ENCODE peak calls at places on chromosomes 5 and 9, in eight cellular contexts. J is Peyer's patch, B is Calu3, O is WTC11, U is AG10803, Y is kidney, S is gastrocnemius medialis, A is foreskin fibroblast. K is an unnamed sample.
A peak's percentile ranks its signal among the peaks of the same experiment; 100 is the strongest.

GRCh38 chr5:73066466-73066865 is 53.9 kb upstream of the TMEM171 start:
- DNase-seq in J (no peak), B (no peak), O (no peak), U (peak; percentile 82), Y (no peak), S (no peak), A (peak; percentile 86), K (no peak)

GRCh38 chr5:36724429-36725332 is 118.3 kb downstream of the SLC1A3 start:
- DNase-seq in J (peak; percentile 53), B (no peak), O (no peak), U (no peak), Y (no peak), S (no peak), A (no peak), K (peak; percentile 84)

GRCh38 chr5:96863949-96864649 is 12.2 kb upstream of the ERAP2 start:
- DNase-seq in J (no peak), B (no peak), O (no peak), U (no peak), Y (no peak), S (no peak), A (no peak), K (no peak)

GRCh38 chr5:12022444-12022843 is 118.2 kb upstream of the CTNND2 start:
- DNase-seq in J (no peak), B (no peak), O (no peak), U (no peak), Y (no peak), S (no peak), A (no peak), K (no peak)

GRCh38 chr5:160262665-160263064 is 33.4 kb downstream of the FABP6 start:
- DNase-seq in J (no peak), B (no peak), O (no peak), U (peak; percentile 17), Y (no peak), S (no peak), A (peak; percentile 30), K (no peak)

GRCh38 chr9:136621019-136621733 is 41.5 kb upstream of the EGFL7 start:
- DNase-seq in J (no peak), B (no peak), O (no peak), U (no peak), Y (no peak), S (no peak), A (peak; percentile 32), K (no peak)

GRCh38 chr5:172452398-172453205 is 1.7 kb downstream of the SH3PXD2B start:
- DNase-seq in J (no peak), B (peak; percentile 30), O (no peak), U (peak; percentile 71), Y (no peak), S (no peak), A (peak; percentile 84), K (no peak)

GRCh38 chr5:81081461-81081835 is 121.3 kb downstream of the RASGRF2 start:
- DNase-seq in J (no peak), B (no peak), O (no peak), U (no peak), Y (no peak), S (no peak), A (peak; percentile 59), K (no peak)

GRCh38 chr5:16690243-16690839 is 73.5 kb upstream of the RETREG1 start:
- DNase-seq in J (no peak), B (peak; percentile 73), O (peak; percentile 56), U (peak; percentile 40), Y (no peak), S (no peak), A (peak; percentile 73), K (no peak)

GRCh38 chr5:154901276-154901675 is 36.7 kb downstream of the GEMIN5 start:
- DNase-seq in J (no peak), B (no peak), O (no peak), U (peak; percentile 48), Y (no peak), S (no peak), A (peak; percentile 89), K (no peak)

GRCh38 chr9:129719135-129719534 is 33.7 kb downstream of the PTGES start:
- DNase-seq in J (no peak), B (no peak), O (peak; percentile 83), U (no peak), Y (no peak), S (no peak), A (no peak), K (no peak)

GRCh38 chr5:10352404-10353240 is 873 bp upstream of the MARCHF6 start:
- DNase-seq in J (no peak), B (no peak), O (no peak), U (no peak), Y (no peak), S (peak; percentile 31), A (peak; percentile 53), K (no peak)

GRCh38 chr5:2863675-2864433 is 112.4 kb upstream of the IRX2 start:
- DNase-seq in J (no peak), B (no peak), O (no peak), U (no peak), Y (no peak), S (no peak), A (no peak), K (no peak)

GRCh38 chr5:132025403-132025971 is 14.0 kb upstream of the ACSL6 start:
- DNase-seq in J (no peak), B (no peak), O (no peak), U (no peak), Y (peak; percentile 28), S (no peak), A (no peak), K (no peak)

GRCh38 chr5:67301285-67301904 is 104.8 kb upstream of the CD180 start:
- DNase-seq in J (no peak), B (peak; percentile 32), O (no peak), U (peak; percentile 93), Y (peak; percentile 83), S (peak; percentile 62), A (peak; percentile 95), K (peak; percentile 63)

GRCh38 chr5:72587909-72588308 is 80.7 kb upstream of the ZNF366 start:
- DNase-seq in J (no peak), B (no peak), O (no peak), U (no peak), Y (no peak), S (no peak), A (no peak), K (no peak)

GRCh38 chr9:95491543-95492330 is 25.0 kb downstream of the PTCH1 start:
- DNase-seq in J (no peak), B (no peak), O (no peak), U (no peak), Y (no peak), S (no peak), A (no peak), K (no peak)

GRCh38 chr5:158644301-158644700 is 455.4 kb downstream of the EBF1 start:
- DNase-seq in J (no peak), B (no peak), O (no peak), U (no peak), Y (no peak), S (no peak), A (peak; percentile 53), K (no peak)

GRCh38 chr5:34488984-34489383 is 167.1 kb upstream of the RAI14 start:
- DNase-seq in J (no peak), B (no peak), O (no peak), U (no peak), Y (no peak), S (no peak), A (no peak), K (no peak)

GRCh38 chr9:93645149-93645889 is 68.9 kb downstream of the PHF2 start:
- DNase-seq in J (peak; percentile 27), B (no peak), O (no peak), U (no peak), Y (peak; percentile 66), S (no peak), A (no peak), K (no peak)

GRCh38 chr9:11457809-11458785 is 845.3 kb upstream of the PTPRD start:
- DNase-seq in J (no peak), B (no peak), O (peak; percentile 38), U (no peak), Y (no peak), S (no peak), A (peak; percentile 2), K (no peak)

GRCh38 chr5:41796061-41796460 is 74.2 kb downstream of the OXCT1 start:
- DNase-seq in J (no peak), B (no peak), O (no peak), U (no peak), Y (no peak), S (no peak), A (peak; percentile 26), K (no peak)

GRCh38 chr5:147057051-147057450 is 177.8 kb upstream of the STK32A start:
- DNase-seq in J (no peak), B (no peak), O (no peak), U (no peak), Y (no peak), S (no peak), A (no peak), K (no peak)

GRCh38 chr5:136802382-136802781 is 437.0 kb upstream of the TRPC7 start:
- DNase-seq in J (no peak), B (peak; percentile 44), O (no peak), U (peak; percentile 43), Y (no peak), S (no peak), A (peak; percentile 61), K (no peak)
- TF ChIP-seq CTCF in J (no peak), B (no peak), O (no peak), U (peak; percentile 59), Y (peak; percentile 14), S (no peak), A (peak; percentile 33), K (no peak)

GRCh38 chr5:143634689-143635088 is 177.3 kb upstream of the HMHB1 start:
- DNase-seq in J (no peak), B (no peak), O (no peak), U (no peak), Y (no peak), S (no peak), A (no peak), K (no peak)
- TF ChIP-seq CTCF in J (no peak), B (no peak), O (no peak), U (no peak), Y (no peak), S (no peak), A (no peak), K (no peak)

GRCh38 chr5:114316167-114316566 is 45.7 kb upstream of the KCNN2 start:
- DNase-seq in J (no peak), B (no peak), O (no peak), U (no peak), Y (no peak), S (no peak), A (no peak), K (no peak)
- TF ChIP-seq CTCF in J (no peak), B (no peak), O (no peak), U (no peak), Y (no peak), S (no peak), A (no peak), K (no peak)

DNA sequence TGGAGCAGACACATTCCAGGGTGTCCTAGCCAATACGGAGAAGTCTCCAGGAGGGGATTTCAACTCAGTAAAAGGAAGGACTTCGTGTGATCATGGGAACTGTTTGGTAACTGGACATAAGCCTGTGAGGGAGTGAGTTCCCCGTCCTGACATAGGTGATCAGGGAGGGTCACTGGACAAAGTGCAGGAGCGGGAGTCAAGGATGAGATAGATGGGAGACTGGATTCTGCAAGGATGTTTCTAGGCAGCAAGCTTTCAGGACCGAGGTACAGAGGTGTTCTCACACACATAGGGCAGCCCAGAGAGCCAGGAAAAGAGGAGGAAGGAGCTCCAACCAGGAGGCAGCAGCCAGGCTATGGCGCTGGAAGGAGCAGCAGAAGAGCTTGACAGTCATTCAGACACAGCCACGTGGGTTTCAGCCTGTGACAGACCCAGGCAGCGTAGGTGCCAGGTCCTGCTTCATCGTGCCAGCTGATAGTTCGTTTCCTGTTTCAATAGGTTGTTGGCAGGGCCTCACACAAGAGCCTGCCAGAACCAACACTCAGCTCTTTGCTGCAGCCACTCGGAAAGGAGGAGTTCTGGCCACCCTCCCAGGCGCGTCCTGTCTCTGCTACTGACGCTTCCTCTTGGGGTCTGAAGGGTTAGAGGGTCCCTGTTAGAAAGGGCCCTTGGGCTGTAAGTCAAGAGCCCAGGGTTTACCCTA is 84.1 kb downstream of the AMBP start:
- DNase-seq in J (peak; percentile 55), B (no peak), O (no peak), U (peak; percentile 50), Y (peak; percentile 91), S (peak; percentile 77), A (peak; percentile 52), K (peak; percentile 86)
- TF ChIP-seq CTCF in J (no peak), B (no peak), O (no peak), U (no peak), Y (no peak), S (no peak), A (no peak), K (no peak)